ENCODE peak calls at places on chromosomes 1 and 21, in four cellular contexts. One of them, this sample, is unnamed.

GRCh38 chr1:204736861-204737260 is 51.3 kb upstream of the LRRN2 start:
- DNase-seq in transverse colon: no peak
- DNase-seq in A549: no peak
- DNase-seq in K562: no peak
- DNase-seq in this sample: peak

GRCh38 chr1:91123773-91124172 is 101.9 kb upstream of the ZNF644 start:
- DNase-seq in transverse colon: no peak
- DNase-seq in K562: no peak
- DNase-seq in A549: no peak
- DNase-seq in this sample: no peak

GRCh38 chr1:3890389-3891328 is 9.4 kb downstream of the C1orf174 start:
- DNase-seq in K562: no peak
- DNase-seq in A549: no peak
- DNase-seq in transverse colon: no peak
- DNase-seq in this sample: no peak

GRCh38 chr1:76075188-76075489 is 593 bp downstream of the ST6GALNAC3 start:
- DNase-seq in A549: no peak
- DNase-seq in transverse colon: no peak
- DNase-seq in K562: no peak
- DNase-seq in this sample: no peak

GRCh38 chr1:110393691-110394564 is 3.1 kb upstream of the SLC16A4 start:
- DNase-seq in transverse colon: peak
- DNase-seq in K562: no peak
- DNase-seq in A549: peak
- DNase-seq in this sample: no peak

GRCh38 chr1:73980324-73981040 is 217.5 kb downstream of the LRRIQ3 start:
- DNase-seq in K562: no peak
- DNase-seq in A549: no peak
- DNase-seq in transverse colon: no peak
- DNase-seq in this sample: no peak

GRCh38 chr1:23701310-23701709 is 9.7 kb downstream of the RPL11 start:
- DNase-seq in transverse colon: no peak
- DNase-seq in A549: no peak
- DNase-seq in K562: no peak
- DNase-seq in this sample: no peak

GRCh38 chr1:100862591-100862990 is 32.1 kb downstream of the EXTL2 start:
- DNase-seq in K562: no peak
- DNase-seq in A549: no peak
- DNase-seq in transverse colon: no peak
- DNase-seq in this sample: no peak

GRCh38 chr1:96865731-96866684 is 144.4 kb downstream of the PTBP2 start:
- DNase-seq in A549: no peak
- DNase-seq in transverse colon: no peak
- DNase-seq in K562: no peak
- DNase-seq in this sample: peak

GRCh38 chr1:243950166-243950565 is 100.1 kb upstream of the AKT3 start:
- DNase-seq in K562: no peak
- DNase-seq in transverse colon: no peak
- DNase-seq in A549: peak
- DNase-seq in this sample: no peak

GRCh38 chr1:19957779-19958178 is 21.6 kb downstream of the PLA2G2A start:
- DNase-seq in K562: no peak
- DNase-seq in transverse colon: no peak
- DNase-seq in A549: peak
- DNase-seq in this sample: no peak

GRCh38 chr1:61287734-61288133 is 205.4 kb downstream of the NFIA start:
- DNase-seq in A549: no peak
- DNase-seq in K562: no peak
- DNase-seq in transverse colon: no peak
- DNase-seq in this sample: no peak

GRCh38 chr1:153404086-153404635 is 12.2 kb upstream of the S100A7A start:
- DNase-seq in K562: no peak
- DNase-seq in transverse colon: no peak
- DNase-seq in A549: no peak
- DNase-seq in this sample: peak

GRCh38 chr1:201309420-201309819 is 26.1 kb downstream of the PKP1 start:
- DNase-seq in K562: peak
- DNase-seq in A549: peak
- DNase-seq in transverse colon: peak
- DNase-seq in this sample: peak

GRCh38 chr21:38652396-38652795 is 153.3 kb upstream of the ETS2 start:
- DNase-seq in A549: no peak
- DNase-seq in transverse colon: no peak
- DNase-seq in K562: no peak
- DNase-seq in this sample: no peak

GRCh38 chr1:30822966-30823581 is 65.5 kb upstream of the LAPTM5 start:
- DNase-seq in K562: no peak
- DNase-seq in A549: no peak
- DNase-seq in transverse colon: no peak
- DNase-seq in this sample: no peak

GRCh38 chr21:46111857-46112730 is 14.2 kb downstream of the COL6A2 start:
- DNase-seq in A549: no peak
- DNase-seq in K562: peak
- DNase-seq in transverse colon: peak
- DNase-seq in this sample: no peak

GRCh38 chr1:103949714-103950113 is 200.0 kb downstream of the AMY1C start:
- DNase-seq in transverse colon: no peak
- DNase-seq in A549: no peak
- DNase-seq in K562: no peak
- DNase-seq in this sample: no peak

GRCh38 chr1:228459091-228459993 is 27.8 kb upstream of the RNF187 start:
- DNase-seq in A549: peak
- DNase-seq in K562: peak
- DNase-seq in transverse colon: peak
- DNase-seq in this sample: peak

GRCh38 chr1:202217951-202218350 is 24.4 kb downstream of the LGR6 start:
- DNase-seq in A549: no peak
- DNase-seq in K562: no peak
- DNase-seq in transverse colon: no peak
- DNase-seq in this sample: no peak

GRCh38 chr1:61266738-61267137 is 184.4 kb downstream of the NFIA start:
- DNase-seq in A549: no peak
- DNase-seq in K562: no peak
- DNase-seq in transverse colon: no peak
- DNase-seq in this sample: no peak

GRCh38 chr1:6475381-6476133 is 9.6 kb upstream of the TNFRSF25 start:
- DNase-seq in transverse colon: peak
- DNase-seq in K562: peak
- DNase-seq in A549: peak
- DNase-seq in this sample: no peak

GRCh38 chr1:239765163-239765562 is 326.5 kb upstream of the FMN2 start:
- DNase-seq in transverse colon: no peak
- DNase-seq in K562: no peak
- DNase-seq in A549: no peak
- DNase-seq in this sample: no peak

GRCh38 chr1:21254335-21254951 is 35.8 kb downstream of the ECE1 start:
- DNase-seq in K562: no peak
- DNase-seq in A549: no peak
- DNase-seq in transverse colon: peak
- DNase-seq in this sample: no peak

GRCh38 chr1:236451796-236452373 is 57.8 kb downstream of the EDARADD start:
- DNase-seq in A549: peak
- DNase-seq in K562: peak
- DNase-seq in transverse colon: peak
- DNase-seq in this sample: no peak

GRCh38 chr21:44845418-44846200 is 27.7 kb upstream of the SUMO3 start:
- DNase-seq in K562: peak
- DNase-seq in transverse colon: peak
- DNase-seq in A549: peak
- DNase-seq in this sample: no peak

GRCh38 chr1:93585059-93585966 is 96.3 kb downstream of the BCAR3 start:
- DNase-seq in K562: no peak
- DNase-seq in A549: no peak
- DNase-seq in transverse colon: peak
- DNase-seq in this sample: peak

GRCh38 chr1:28606771-28607170 is 14.7 kb downstream of the RAB42 start:
- DNase-seq in transverse colon: no peak
- DNase-seq in A549: no peak
- DNase-seq in K562: no peak
- DNase-seq in this sample: no peak

GRCh38 chr1:220487297-220487820 is 40.6 kb upstream of the MARK1 start:
- DNase-seq in A549: no peak
- DNase-seq in K562: no peak
- DNase-seq in transverse colon: peak
- DNase-seq in this sample: no peak

GRCh38 chr1:154418062-154418897 is 13.1 kb downstream of the IL6R start:
- DNase-seq in A549: peak
- DNase-seq in transverse colon: peak
- DNase-seq in K562: no peak
- DNase-seq in this sample: no peak

GRCh38 chr1:7410156-7410555 is 360.9 kb upstream of the VAMP3 start:
- DNase-seq in A549: no peak
- DNase-seq in transverse colon: no peak
- DNase-seq in K562: no peak
- DNase-seq in this sample: peak

GRCh38 chr1:234721476-234722266 is 111.7 kb upstream of the IRF2BP2 start:
- DNase-seq in transverse colon: peak
- DNase-seq in A549: no peak
- DNase-seq in K562: no peak
- DNase-seq in this sample: no peak

GRCh38 chr1:34746785-34747637 is 7.8 kb upstream of the GJB5 start:
- DNase-seq in A549: no peak
- DNase-seq in K562: no peak
- DNase-seq in transverse colon: peak
- DNase-seq in this sample: no peak

GRCh38 chr1:97551113-97551512 is 369.7 kb downstream of the DPYD start:
- DNase-seq in A549: no peak
- DNase-seq in transverse colon: no peak
- DNase-seq in K562: no peak
- DNase-seq in this sample: no peak

GRCh38 chr1:209456878-209457277 is 126.6 kb upstream of the CAMK1G start:
- DNase-seq in K562: no peak
- DNase-seq in transverse colon: no peak
- DNase-seq in A549: no peak
- DNase-seq in this sample: no peak

DNA sequence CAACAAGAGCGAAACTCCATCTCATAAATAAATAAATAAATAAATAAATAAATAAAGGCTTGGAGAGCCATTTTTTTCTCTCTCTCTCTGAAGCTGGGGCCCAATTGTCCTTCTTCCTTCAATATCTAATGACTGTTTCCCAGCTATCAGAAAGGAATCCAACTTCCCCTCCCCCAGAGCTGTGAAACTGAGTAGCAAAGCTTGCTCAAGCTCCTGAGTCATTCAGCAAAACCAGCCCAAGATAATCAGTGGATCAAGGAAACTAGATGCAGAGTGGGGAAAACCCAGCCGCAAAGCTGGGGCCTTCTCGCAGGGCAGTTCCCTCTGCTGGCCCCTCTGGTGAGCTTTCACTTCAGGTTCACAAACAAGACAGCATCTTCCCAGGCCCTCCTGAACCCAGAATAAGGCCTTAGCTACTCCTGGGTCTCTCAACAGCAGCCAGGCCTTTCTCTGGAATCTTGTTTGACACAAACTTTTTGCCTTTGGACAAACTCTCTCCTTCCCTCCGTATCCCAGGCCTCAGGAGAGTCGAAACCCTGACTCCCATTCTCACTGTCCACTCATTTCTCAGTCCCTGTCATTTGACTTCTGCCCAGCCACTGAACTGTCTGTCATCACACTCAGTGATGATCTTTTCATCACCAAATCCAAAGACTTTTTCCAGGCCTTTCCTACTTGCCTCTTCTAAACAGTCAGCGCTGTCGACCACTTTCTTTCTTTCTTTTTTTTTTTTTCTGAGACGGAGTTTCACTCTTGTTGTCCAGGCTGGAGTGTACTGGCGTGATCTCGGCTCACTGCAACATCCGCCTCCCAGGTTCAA is 18.0 kb upstream of the PTP4A2 start:
- DNase-seq in transverse colon: peak
- DNase-seq in A549: peak
- DNase-seq in K562: peak
- DNase-seq in this sample: peak
- TF ChIP-seq POLR2A in transverse colon: no peak
- TF ChIP-seq POLR2A in A549: no peak
- TF ChIP-seq POLR2A in K562: peak
- TF ChIP-seq POLR2A in this sample: no peak

DNA sequence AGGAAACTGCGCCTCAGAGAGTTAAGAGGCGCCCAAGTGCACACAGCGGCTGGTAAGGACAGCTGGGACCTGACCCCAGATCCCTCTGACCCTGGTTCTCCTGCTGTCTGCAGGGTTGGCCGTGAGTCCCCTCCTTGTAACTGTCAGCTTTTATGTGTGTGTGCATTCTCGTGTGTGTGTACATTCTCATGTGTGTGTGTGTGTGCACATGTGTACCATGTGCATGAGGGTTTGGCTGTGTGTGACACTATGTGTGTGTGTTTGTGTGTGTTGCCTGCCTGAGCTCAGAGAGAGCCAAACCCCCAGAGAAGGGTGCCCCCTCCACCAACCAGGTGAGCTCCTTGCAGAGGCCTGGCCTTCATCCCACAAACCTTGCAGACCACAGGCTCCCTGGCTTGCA is 25.9 kb upstream of the EFHD2 start:
- DNase-seq in K562: no peak
- DNase-seq in A549: no peak
- DNase-seq in transverse colon: no peak
- DNase-seq in this sample: no peak
- TF ChIP-seq CTCF in K562: no peak
- TF ChIP-seq CTCF in A549: no peak
- TF ChIP-seq CTCF in transverse colon: no peak
- TF ChIP-seq CTCF in this sample: no peak

GRCh38 chr1:212288614-212289013 is 3.4 kb downstream of the PPP2R5A start:
- DNase-seq in transverse colon: no peak
- DNase-seq in K562: no peak
- DNase-seq in A549: no peak
- DNase-seq in this sample: no peak
- H3K4me3 ChIP-seq in transverse colon: peak
- H3K4me3 ChIP-seq in K562: peak
- H3K4me3 ChIP-seq in A549: no peak
- H3K4me3 ChIP-seq in this sample: no peak

GRCh38 chr1:64469977-64470669 is at the start of gene CACHD1:
- DNase-seq in A549: peak
- DNase-seq in transverse colon: peak
- DNase-seq in K562: no peak
- DNase-seq in this sample: peak
- TF ChIP-seq POLR2A in A549: peak
- TF ChIP-seq POLR2A in transverse colon: no peak
- TF ChIP-seq POLR2A in K562: no peak
- TF ChIP-seq POLR2A in this sample: no peak

DNA sequence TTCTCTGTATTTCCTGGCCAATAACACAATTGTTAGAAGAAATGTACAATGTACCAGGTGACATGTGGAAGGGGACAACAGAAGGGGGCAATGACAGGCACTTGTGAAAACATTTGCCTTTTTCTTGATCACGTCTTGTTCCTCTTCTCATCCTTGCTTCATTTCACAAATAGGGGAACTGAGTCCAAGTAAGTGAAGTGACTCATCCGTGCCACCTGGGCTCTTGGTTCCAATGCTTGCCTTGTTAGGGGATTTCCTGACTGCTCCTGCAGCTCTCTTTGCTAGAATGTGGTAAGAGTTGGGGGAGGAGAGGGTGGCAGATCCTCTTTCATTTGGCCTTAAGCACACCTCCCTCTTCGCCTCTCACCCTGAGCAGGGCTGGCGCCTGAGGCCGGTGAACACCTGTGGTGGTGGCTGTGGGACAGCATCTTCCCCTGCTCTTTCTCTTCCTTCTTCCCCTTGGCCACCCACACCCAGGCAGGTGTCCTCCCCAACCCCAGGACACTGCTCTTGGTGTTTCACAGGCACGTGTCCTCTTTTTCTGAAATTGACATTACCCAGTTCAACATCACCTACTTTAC is 2.2 kb upstream of the RHEX start:
- DNase-seq in A549: no peak
- DNase-seq in K562: no peak
- DNase-seq in transverse colon: peak
- DNase-seq in this sample: no peak
- TF ChIP-seq CTCF in A549: no peak
- TF ChIP-seq CTCF in K562: no peak
- TF ChIP-seq CTCF in transverse colon: no peak
- TF ChIP-seq CTCF in this sample: no peak